ENCODE peak calls at places on chromosome 20, in ten cellular contexts. H is Caki2; P is NCI-H446; L is LoVo; T is CD4-positive, alpha-beta T cell; O is astrocyte of the spinal cord; M is EH; V is T-helper 1 cell; N is activated T-helper 1 cell treated with Interleukin-2 at 50 U/mL for 16 hours; W is AG08396. G is an unnamed sample.

GRCh38 chr20:4483481-4483880 is 238.2 kb upstream of the PRND start:
- DNase-seq in P (no peak), M (peak), L (no peak), H (no peak), O (peak), N (no peak), V (no peak), W (peak), T (no peak), G (no peak)

GRCh38 chr20:4026093-4026601 is 10.8 kb upstream of the RNF24 start:
- DNase-seq in V (no peak), N (no peak), P (peak), T (no peak), O (peak), H (no peak), M (peak), L (no peak), W (peak), G (no peak)

GRCh38 chr20:63692436-63693078 is 3.9 kb upstream of the TNFRSF6B start:
- DNase-seq in T (no peak), L (no peak), M (peak), N (no peak), O (no peak), H (peak), W (no peak), P (no peak), V (no peak), G (no peak)

GRCh38 chr20:40532103-40532502 is 156.9 kb downstream of the MAFB start:
- DNase-seq in T (no peak), M (no peak), W (no peak), O (no peak), L (no peak), P (no peak), V (no peak), H (peak), N (no peak), G (no peak)

GRCh38 chr20:10861619-10862018 is 187.8 kb upstream of the JAG1 start:
- DNase-seq in M (peak), H (peak), O (peak), L (peak), P (no peak), W (no peak), N (no peak), T (no peak), V (no peak), G (no peak)

GRCh38 chr20:33132858-33133615 is 34.9 kb upstream of the BPIFA2 start:
- DNase-seq in L (no peak), P (no peak), M (no peak), V (no peak), N (no peak), O (no peak), H (no peak), T (no peak), W (no peak), G (no peak)

GRCh38 chr20:39888310-39888709 is 800.7 kb downstream of the MAFB start:
- DNase-seq in T (no peak), L (no peak), N (no peak), M (no peak), O (no peak), W (no peak), V (no peak), H (no peak), P (no peak), G (no peak)

GRCh38 chr20:45917790-45918141 is 5.8 kb upstream of the PLTP start:
- DNase-seq in H (no peak), T (no peak), V (no peak), W (no peak), M (no peak), O (no peak), L (no peak), N (no peak), P (no peak), G (no peak)

GRCh38 chr20:37226889-37227288 is 34.7 kb downstream of the GHRH start:
- DNase-seq in P (no peak), M (peak), O (peak), W (peak), L (no peak), H (no peak), T (no peak), N (no peak), V (no peak), G (no peak)

GRCh38 chr20:35711588-35712209 is 12.5 kb downstream of the ROMO1 start:
- DNase-seq in T (no peak), L (no peak), H (no peak), V (no peak), W (no peak), M (no peak), P (no peak), N (no peak), O (no peak), G (no peak)

GRCh38 chr20:5328228-5328627 is 11.5 kb upstream of the PROKR2 start:
- DNase-seq in L (no peak), T (no peak), W (no peak), H (no peak), P (no peak), V (no peak), O (no peak), M (peak), N (no peak), G (no peak)

GRCh38 chr20:1423625-1424106 is 30.8 kb upstream of the FKBP1A start:
- DNase-seq in T (no peak), L (no peak), P (peak), V (no peak), W (no peak), M (peak), O (peak), N (no peak), H (peak), G (no peak)

GRCh38 chr20:45279992-45280391 is 25.6 kb upstream of the SLPI start:
- DNase-seq in W (no peak), H (no peak), P (no peak), M (no peak), L (no peak), N (no peak), T (no peak), O (no peak), V (no peak), G (no peak)

GRCh38 chr20:51734876-51735499 is 33.2 kb downstream of the ATP9A start:
- DNase-seq in L (no peak), M (no peak), W (no peak), P (no peak), V (no peak), T (no peak), O (no peak), N (no peak), H (no peak), G (no peak)

GRCh38 chr20:38339993-38340392 is 6.3 kb upstream of the LBP start:
- DNase-seq in N (no peak), P (no peak), O (no peak), L (no peak), H (no peak), V (no peak), M (no peak), T (no peak), W (no peak), G (no peak)